ENCODE peak calls at places on chromosome 4, in ten cellular contexts. One of them, this sample, is unnamed.

GRCh38 chr4:10620935-10621488 is 63.6 kb downstream of the CLNK start:
- DNase-seq in GM23338: peak; percentile 11
- DNase-seq in psoas muscle: no peak
- DNase-seq in cardiac muscle cell: no peak
- DNase-seq in A673: no peak
- DNase-seq in Karpas-422: no peak
- DNase-seq in HCT116: no peak
- DNase-seq in stomach: no peak
- DNase-seq in fibroblast of lung: no peak
- DNase-seq in CD8-positive, alpha-beta memory T cell: no peak
- DNase-seq in this sample: no peak

GRCh38 chr4:124854968-124855367 is 142.4 kb upstream of the ANKRD50 start:
- DNase-seq in fibroblast of lung: no peak
- DNase-seq in psoas muscle: no peak
- DNase-seq in HCT116: no peak
- DNase-seq in CD8-positive, alpha-beta memory T cell: no peak
- DNase-seq in cardiac muscle cell: peak; percentile 21
- DNase-seq in GM23338: no peak
- DNase-seq in stomach: no peak
- DNase-seq in A673: no peak
- DNase-seq in Karpas-422: no peak
- DNase-seq in this sample: no peak

GRCh38 chr4:168736831-168737230 is 240.0 kb downstream of the PALLD start:
- DNase-seq in fibroblast of lung: no peak
- DNase-seq in psoas muscle: no peak
- DNase-seq in GM23338: no peak
- DNase-seq in A673: no peak
- DNase-seq in stomach: no peak
- DNase-seq in HCT116: no peak
- DNase-seq in cardiac muscle cell: no peak
- DNase-seq in CD8-positive, alpha-beta memory T cell: no peak
- DNase-seq in Karpas-422: no peak
- DNase-seq in this sample: no peak

GRCh38 chr4:124322234-124322831 is 390.2 kb downstream of the ANKRD50 start:
- DNase-seq in A673: peak; percentile 67
- DNase-seq in psoas muscle: no peak
- DNase-seq in HCT116: peak; percentile 8
- DNase-seq in cardiac muscle cell: peak; percentile 77
- DNase-seq in Karpas-422: peak; percentile 78
- DNase-seq in fibroblast of lung: peak; percentile 73
- DNase-seq in CD8-positive, alpha-beta memory T cell: peak; percentile 9
- DNase-seq in GM23338: peak; percentile 54
- DNase-seq in stomach: no peak
- DNase-seq in this sample: no peak

GRCh38 chr4:25215506-25215905 is 18.3 kb upstream of the PI4K2B start:
- DNase-seq in A673: peak; percentile 37
- DNase-seq in Karpas-422: no peak
- DNase-seq in stomach: no peak
- DNase-seq in fibroblast of lung: no peak
- DNase-seq in psoas muscle: no peak
- DNase-seq in cardiac muscle cell: no peak
- DNase-seq in HCT116: no peak
- DNase-seq in GM23338: peak; percentile 46
- DNase-seq in CD8-positive, alpha-beta memory T cell: no peak
- DNase-seq in this sample: no peak

GRCh38 chr4:101367201-101367600 is 19.9 kb upstream of the PPP3CA start:
- DNase-seq in psoas muscle: no peak
- DNase-seq in GM23338: no peak
- DNase-seq in HCT116: no peak
- DNase-seq in CD8-positive, alpha-beta memory T cell: no peak
- DNase-seq in Karpas-422: no peak
- DNase-seq in A673: no peak
- DNase-seq in cardiac muscle cell: peak; percentile 89
- DNase-seq in fibroblast of lung: peak; percentile 80
- DNase-seq in stomach: no peak
- DNase-seq in this sample: no peak

GRCh38 chr4:115851918-115852766 is 738.7 kb upstream of the NDST4 start:
- DNase-seq in Karpas-422: peak; percentile 88
- DNase-seq in GM23338: peak; percentile 90
- DNase-seq in HCT116: peak; percentile 51
- DNase-seq in stomach: peak; percentile 67
- DNase-seq in cardiac muscle cell: no peak
- DNase-seq in CD8-positive, alpha-beta memory T cell: no peak
- DNase-seq in psoas muscle: no peak
- DNase-seq in fibroblast of lung: no peak
- DNase-seq in A673: peak; percentile 87
- DNase-seq in this sample: no peak

GRCh38 chr4:98341309-98341708 is 80.1 kb downstream of the RAP1GDS1 start:
- DNase-seq in GM23338: no peak
- DNase-seq in cardiac muscle cell: peak; percentile 54
- DNase-seq in HCT116: no peak
- DNase-seq in stomach: no peak
- DNase-seq in CD8-positive, alpha-beta memory T cell: no peak
- DNase-seq in fibroblast of lung: no peak
- DNase-seq in A673: peak; percentile 21
- DNase-seq in Karpas-422: no peak
- DNase-seq in psoas muscle: no peak
- DNase-seq in this sample: no peak

GRCh38 chr4:54945838-54946237 is 179.6 kb downstream of the KDR start:
- DNase-seq in CD8-positive, alpha-beta memory T cell: peak; percentile 22
- DNase-seq in cardiac muscle cell: no peak
- DNase-seq in psoas muscle: no peak
- DNase-seq in stomach: no peak
- DNase-seq in HCT116: no peak
- DNase-seq in Karpas-422: no peak
- DNase-seq in GM23338: no peak
- DNase-seq in fibroblast of lung: no peak
- DNase-seq in A673: no peak
- DNase-seq in this sample: no peak

GRCh38 chr4:13511101-13511500 is 27.0 kb upstream of the RAB28 start:
- DNase-seq in psoas muscle: no peak
- DNase-seq in Karpas-422: no peak
- DNase-seq in fibroblast of lung: no peak
- DNase-seq in cardiac muscle cell: no peak
- DNase-seq in CD8-positive, alpha-beta memory T cell: no peak
- DNase-seq in stomach: no peak
- DNase-seq in HCT116: no peak
- DNase-seq in GM23338: no peak
- DNase-seq in A673: no peak
- DNase-seq in this sample: no peak

GRCh38 chr4:26150948-26151347 is 169.9 kb upstream of the RBPJ start:
- DNase-seq in HCT116: no peak
- DNase-seq in A673: no peak
- DNase-seq in stomach: no peak
- DNase-seq in fibroblast of lung: peak; percentile 72
- DNase-seq in cardiac muscle cell: peak; percentile 25
- DNase-seq in Karpas-422: no peak
- DNase-seq in GM23338: no peak
- DNase-seq in psoas muscle: no peak
- DNase-seq in CD8-positive, alpha-beta memory T cell: no peak
- DNase-seq in this sample: no peak

GRCh38 chr4:67282749-67283148 is 262.6 kb downstream of the CENPC start:
- DNase-seq in CD8-positive, alpha-beta memory T cell: no peak
- DNase-seq in A673: no peak
- DNase-seq in Karpas-422: no peak
- DNase-seq in psoas muscle: no peak
- DNase-seq in GM23338: no peak
- DNase-seq in cardiac muscle cell: no peak
- DNase-seq in fibroblast of lung: no peak
- DNase-seq in HCT116: no peak
- DNase-seq in stomach: no peak
- DNase-seq in this sample: no peak

GRCh38 chr4:113810906-113811305 is 49.4 kb upstream of the CAMK2D start:
- DNase-seq in HCT116: no peak
- DNase-seq in stomach: no peak
- DNase-seq in cardiac muscle cell: peak; percentile 76
- DNase-seq in fibroblast of lung: peak; percentile 79
- DNase-seq in Karpas-422: no peak
- DNase-seq in psoas muscle: no peak
- DNase-seq in CD8-positive, alpha-beta memory T cell: no peak
- DNase-seq in GM23338: no peak
- DNase-seq in A673: no peak
- DNase-seq in this sample: no peak

GRCh38 chr4:37197899-37198298 is 46.6 kb upstream of the NWD2 start:
- DNase-seq in fibroblast of lung: no peak
- DNase-seq in Karpas-422: no peak
- DNase-seq in cardiac muscle cell: no peak
- DNase-seq in stomach: no peak
- DNase-seq in GM23338: no peak
- DNase-seq in CD8-positive, alpha-beta memory T cell: no peak
- DNase-seq in A673: no peak
- DNase-seq in HCT116: no peak
- DNase-seq in psoas muscle: no peak
- DNase-seq in this sample: no peak

DNA sequence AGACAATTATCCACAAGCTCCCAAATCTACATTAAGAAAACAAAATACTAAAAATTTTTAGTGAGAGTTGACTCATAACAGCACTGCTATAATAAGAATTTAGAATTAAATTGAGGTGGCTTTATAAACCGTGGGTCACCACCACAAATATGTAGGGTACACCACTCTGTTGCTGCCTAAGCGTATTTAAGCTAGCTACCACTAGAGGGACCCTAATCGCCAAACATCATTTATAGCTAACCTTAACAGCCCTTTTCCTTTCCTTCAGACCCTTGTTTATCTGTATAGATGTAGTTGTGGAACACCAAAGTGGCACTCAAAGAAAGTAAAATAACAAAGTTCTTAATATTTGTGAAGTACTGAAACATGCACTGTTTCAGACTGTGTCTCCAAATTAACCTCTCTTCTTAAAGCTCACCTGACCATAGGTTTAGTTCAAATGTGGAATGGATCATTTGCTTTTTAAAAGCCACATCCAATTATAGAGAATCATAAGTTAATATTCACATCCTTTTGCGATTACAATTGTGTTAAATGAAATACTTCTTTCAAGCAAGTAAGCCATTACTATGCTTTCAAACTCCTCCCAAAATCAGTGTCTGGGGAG is 95.5 kb upstream of the PTPN13 start:
- DNase-seq in GM23338: peak; percentile 86
- DNase-seq in fibroblast of lung: peak; percentile 74
- DNase-seq in A673: peak; percentile 77
- DNase-seq in psoas muscle: no peak
- DNase-seq in Karpas-422: peak; percentile 81
- DNase-seq in CD8-positive, alpha-beta memory T cell: peak; percentile 17
- DNase-seq in HCT116: peak; percentile 47
- DNase-seq in stomach: no peak
- DNase-seq in cardiac muscle cell: peak; percentile 78
- DNase-seq in this sample: no peak
- H3K27ac ChIP-seq in GM23338: no peak overlapping the region
- H3K27ac ChIP-seq in fibroblast of lung: no peak overlapping the region
- H3K27ac ChIP-seq in A673: peak overlapping the region; percentile 83
- H3K27ac ChIP-seq in psoas muscle: no peak overlapping the region
- H3K27ac ChIP-seq in Karpas-422: no peak overlapping the region
- H3K27ac ChIP-seq in CD8-positive, alpha-beta memory T cell: no peak overlapping the region
- H3K27ac ChIP-seq in HCT116: no peak overlapping the region
- H3K27ac ChIP-seq in stomach: no peak overlapping the region
- H3K27ac ChIP-seq in cardiac muscle cell: no peak overlapping the region
- H3K27ac ChIP-seq in this sample: no peak overlapping the region

GRCh38 chr4:152848508-152848907 is 68.8 kb downstream of the ARFIP1 start:
- DNase-seq in Karpas-422: no peak
- DNase-seq in psoas muscle: no peak
- DNase-seq in CD8-positive, alpha-beta memory T cell: no peak
- DNase-seq in stomach: no peak
- DNase-seq in fibroblast of lung: no peak
- DNase-seq in GM23338: no peak
- DNase-seq in cardiac muscle cell: no peak
- DNase-seq in HCT116: no peak
- DNase-seq in A673: no peak
- DNase-seq in this sample: no peak
- H3K27ac ChIP-seq in Karpas-422: no peak overlapping the region
- H3K27ac ChIP-seq in psoas muscle: no peak overlapping the region
- H3K27ac ChIP-seq in CD8-positive, alpha-beta memory T cell: no peak overlapping the region
- H3K27ac ChIP-seq in stomach: no peak overlapping the region
- H3K27ac ChIP-seq in fibroblast of lung: no peak overlapping the region
- H3K27ac ChIP-seq in GM23338: peak overlapping the region; percentile 33
- H3K27ac ChIP-seq in cardiac muscle cell: no peak overlapping the region
- H3K27ac ChIP-seq in HCT116: no peak overlapping the region
- H3K27ac ChIP-seq in A673: no peak overlapping the region
- H3K27ac ChIP-seq in this sample: no peak overlapping the region

DNA sequence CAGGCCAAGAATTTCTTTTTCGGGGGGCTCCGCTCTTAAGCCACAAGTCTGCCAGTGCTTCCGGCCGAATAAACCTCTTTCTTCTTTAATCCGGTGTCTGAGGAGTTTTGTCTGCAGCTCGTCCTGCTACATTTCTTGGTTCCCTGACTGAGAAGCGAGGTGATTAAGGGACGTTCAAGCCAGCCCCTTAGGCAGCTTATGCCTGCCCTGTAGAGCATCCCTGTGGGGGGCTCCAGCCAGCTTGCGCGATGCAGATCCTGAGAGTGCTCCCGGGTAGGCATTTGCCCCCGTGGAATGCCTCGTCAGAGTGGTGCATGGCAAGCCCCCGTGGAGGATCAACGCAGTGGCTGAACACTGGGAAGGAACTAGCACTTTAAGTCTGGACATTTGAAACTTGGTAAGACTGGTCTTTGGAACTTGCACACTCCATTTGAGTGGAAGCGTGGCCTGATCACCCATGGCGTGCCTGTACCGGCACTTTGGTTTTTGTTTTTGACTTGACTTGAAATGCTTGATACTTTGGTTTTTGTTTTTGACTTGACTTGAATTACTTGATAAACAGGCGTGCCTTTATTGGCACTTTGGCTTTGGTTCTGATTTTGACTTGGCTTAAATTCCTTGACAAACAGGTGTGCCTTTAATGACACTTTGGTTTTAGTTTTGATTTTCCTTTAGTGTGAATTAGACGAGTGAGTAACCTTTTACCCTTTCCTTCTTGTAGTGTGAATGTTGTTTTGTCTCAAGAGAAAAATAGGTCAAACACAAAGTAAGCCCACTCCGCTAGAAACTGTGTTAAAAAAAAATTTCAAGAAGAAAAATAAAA is 6.1 kb downstream of the ACOX3 start:
- DNase-seq in Karpas-422: no peak
- DNase-seq in cardiac muscle cell: no peak
- DNase-seq in psoas muscle: no peak
- DNase-seq in HCT116: no peak
- DNase-seq in CD8-positive, alpha-beta memory T cell: no peak
- DNase-seq in GM23338: no peak
- DNase-seq in stomach: no peak
- DNase-seq in A673: no peak
- DNase-seq in fibroblast of lung: no peak
- DNase-seq in this sample: no peak
- H3K27ac ChIP-seq in Karpas-422: no peak overlapping the region
- H3K27ac ChIP-seq in cardiac muscle cell: peak overlapping the region; percentile 87
- H3K27ac ChIP-seq in psoas muscle: no peak overlapping the region
- H3K27ac ChIP-seq in HCT116: no peak overlapping the region
- H3K27ac ChIP-seq in CD8-positive, alpha-beta memory T cell: no peak overlapping the region
- H3K27ac ChIP-seq in GM23338: no peak overlapping the region
- H3K27ac ChIP-seq in stomach: peak overlapping the region; percentile 73
- H3K27ac ChIP-seq in A673: no peak overlapping the region
- H3K27ac ChIP-seq in fibroblast of lung: no peak overlapping the region
- H3K27ac ChIP-seq in this sample: peak overlapping the region; percentile 98

DNA sequence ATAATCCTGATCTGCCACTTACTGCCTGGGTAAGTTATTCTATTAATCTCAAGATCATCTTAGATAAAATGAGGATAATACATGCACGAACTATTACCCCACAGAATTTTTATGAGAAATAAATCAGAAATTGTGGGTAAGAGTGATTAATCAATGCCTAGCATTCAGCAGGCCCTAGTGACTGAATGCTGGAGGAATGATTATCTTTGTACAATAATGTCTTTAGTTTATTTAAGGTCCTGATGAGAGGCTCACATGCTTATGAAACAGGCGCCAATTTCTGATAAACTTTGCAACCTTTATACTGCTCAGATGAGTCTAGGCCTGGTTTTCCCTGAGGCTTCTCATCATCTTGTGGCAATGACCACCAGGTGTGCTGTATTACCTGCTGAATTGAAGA is 27.8 kb upstream of the BMP2K start:
- DNase-seq in cardiac muscle cell: no peak
- DNase-seq in fibroblast of lung: no peak
- DNase-seq in HCT116: no peak
- DNase-seq in A673: no peak
- DNase-seq in CD8-positive, alpha-beta memory T cell: no peak
- DNase-seq in GM23338: peak; percentile 9
- DNase-seq in psoas muscle: no peak
- DNase-seq in Karpas-422: no peak
- DNase-seq in stomach: no peak
- DNase-seq in this sample: no peak
- H3K27ac ChIP-seq in cardiac muscle cell: no peak overlapping the region
- H3K27ac ChIP-seq in fibroblast of lung: peak overlapping the region; percentile 10
- H3K27ac ChIP-seq in HCT116: no peak overlapping the region
- H3K27ac ChIP-seq in A673: no peak overlapping the region
- H3K27ac ChIP-seq in CD8-positive, alpha-beta memory T cell: no peak overlapping the region
- H3K27ac ChIP-seq in GM23338: no peak overlapping the region
- H3K27ac ChIP-seq in psoas muscle: no peak overlapping the region
- H3K27ac ChIP-seq in Karpas-422: no peak overlapping the region
- H3K27ac ChIP-seq in stomach: no peak overlapping the region
- H3K27ac ChIP-seq in this sample: no peak overlapping the region

This sample was measured in left ventricle myocardium inferior.